ENCODE peak calls at places on chromosomes 3 and 15, in seven cellular contexts. Y is HepG2; E is K562; J is WERI-Rb-1; O is SJSA1; H is sigmoid colon; L is CD8-positive, alpha-beta T cell. F is an unnamed sample.
A peak's percentile ranks its signal among the peaks of the same experiment; 100 is the strongest.

GRCh38 chr3:27681249-27681748 is 40.8 kb downstream of the EOMES start:
- DNase-seq in O (no peak), Y (peak; percentile 74), H (no peak), E (peak; percentile 28), L (peak; percentile 31), J (peak; percentile 16), F (no peak)

GRCh38 chr3:11288021-11288491 is 15.9 kb downstream of the ATG7 start:
- DNase-seq in J (no peak), Y (no peak), H (no peak), L (no peak), E (no peak), O (no peak), F (no peak)

GRCh38 chr3:51388286-51389029 is 2.6 kb upstream of the RBM15B start:
- DNase-seq in L (no peak), E (no peak), H (no peak), O (no peak), J (no peak), Y (peak; percentile 45), F (no peak)

GRCh38 chr15:47427463-47427862 is 289.8 kb upstream of the SEMA6D start:
- DNase-seq in H (no peak), Y (peak; percentile 70), E (no peak), J (no peak), O (no peak), L (no peak), F (no peak)

GRCh38 chr3:120067090-120067489 is 27.2 kb downstream of the GSK3B start:
- DNase-seq in J (no peak), H (no peak), O (no peak), L (no peak), Y (no peak), E (no peak), F (no peak)

GRCh38 chr3:174438501-174439156 is 420.5 kb upstream of the NAALADL2 start:
- DNase-seq in J (no peak), L (no peak), H (no peak), O (no peak), Y (no peak), E (no peak), F (no peak)

GRCh38 chr3:8983591-8983990 is 20.3 kb upstream of the RAD18 start:
- DNase-seq in E (no peak), O (no peak), L (no peak), J (no peak), Y (no peak), H (no peak), F (no peak)

GRCh38 chr3:185069023-185069422 is 83.8 kb downstream of the C3orf70 start:
- DNase-seq in L (no peak), H (no peak), E (no peak), Y (no peak), O (no peak), J (no peak), F (no peak)

GRCh38 chr3:179069762-179070390 is 1.7 kb downstream of the ZMAT3 start:
- DNase-seq in O (no peak), L (no peak), J (no peak), H (no peak), Y (no peak), E (no peak), F (no peak)

GRCh38 chr3:124778061-124778460 is 47.8 kb downstream of the UMPS start:
- DNase-seq in H (no peak), L (no peak), Y (no peak), O (no peak), J (no peak), E (no peak), F (no peak)

GRCh38 chr15:96123630-96124187 is 206.8 kb upstream of the NR2F2 start:
- DNase-seq in J (no peak), Y (no peak), L (no peak), O (no peak), E (no peak), H (no peak), F (no peak)

GRCh38 chr3:124306665-124307064 is 314.7 kb upstream of the ROPN1 start:
- DNase-seq in E (no peak), Y (no peak), O (no peak), L (no peak), H (no peak), J (no peak), F (no peak)

GRCh38 chr3:29503969-29504368 is 223.1 kb downstream of the RBMS3 start:
- DNase-seq in H (peak; percentile 80), E (no peak), O (no peak), J (no peak), L (no peak), Y (no peak), F (no peak)

GRCh38 chr3:52109556-52110380 is 44.5 kb downstream of the POC1A start:
- DNase-seq in E (no peak), J (no peak), L (no peak), O (no peak), H (peak; percentile 32), Y (no peak), F (no peak)

GRCh38 chr15:48072941-48073340 is 47.8 kb upstream of the SLC24A5 start:
- DNase-seq in H (no peak), J (no peak), O (no peak), L (no peak), E (no peak), Y (no peak), F (no peak)

GRCh38 chr3:159830523-159831151 is 158.0 kb upstream of the IL12A start:
- DNase-seq in O (no peak), J (no peak), Y (no peak), L (no peak), H (no peak), E (no peak), F (no peak)

GRCh38 chr3:71454513-71455423 is 128.8 kb downstream of the FOXP1 start:
- DNase-seq in L (no peak), H (no peak), O (no peak), Y (no peak), J (no peak), E (no peak), F (no peak)

GRCh38 chr3:135456182-135456790 is 509.2 kb upstream of the PPP2R3A start:
- DNase-seq in H (no peak), O (no peak), J (peak; percentile 85), Y (no peak), E (no peak), L (no peak), F (no peak)

GRCh38 chr3:157127831-157128767 is 31.8 kb downstream of the CCNL1 start:
- DNase-seq in Y (peak; percentile 78), L (peak; percentile 36), E (peak; percentile 27), O (peak; percentile 80), H (peak; percentile 69), J (peak; percentile 37), F (no peak)
- H3K27ac ChIP-seq in Y (peak overlapping the region; percentile 96), L (peak overlapping the region; percentile 71), E (peak overlapping the region; percentile 14), O (peak overlapping the region; percentile 87), H (peak overlapping the region; percentile 80), J (no peak overlapping the region), F (peak overlapping the region; percentile 39)

DNA sequence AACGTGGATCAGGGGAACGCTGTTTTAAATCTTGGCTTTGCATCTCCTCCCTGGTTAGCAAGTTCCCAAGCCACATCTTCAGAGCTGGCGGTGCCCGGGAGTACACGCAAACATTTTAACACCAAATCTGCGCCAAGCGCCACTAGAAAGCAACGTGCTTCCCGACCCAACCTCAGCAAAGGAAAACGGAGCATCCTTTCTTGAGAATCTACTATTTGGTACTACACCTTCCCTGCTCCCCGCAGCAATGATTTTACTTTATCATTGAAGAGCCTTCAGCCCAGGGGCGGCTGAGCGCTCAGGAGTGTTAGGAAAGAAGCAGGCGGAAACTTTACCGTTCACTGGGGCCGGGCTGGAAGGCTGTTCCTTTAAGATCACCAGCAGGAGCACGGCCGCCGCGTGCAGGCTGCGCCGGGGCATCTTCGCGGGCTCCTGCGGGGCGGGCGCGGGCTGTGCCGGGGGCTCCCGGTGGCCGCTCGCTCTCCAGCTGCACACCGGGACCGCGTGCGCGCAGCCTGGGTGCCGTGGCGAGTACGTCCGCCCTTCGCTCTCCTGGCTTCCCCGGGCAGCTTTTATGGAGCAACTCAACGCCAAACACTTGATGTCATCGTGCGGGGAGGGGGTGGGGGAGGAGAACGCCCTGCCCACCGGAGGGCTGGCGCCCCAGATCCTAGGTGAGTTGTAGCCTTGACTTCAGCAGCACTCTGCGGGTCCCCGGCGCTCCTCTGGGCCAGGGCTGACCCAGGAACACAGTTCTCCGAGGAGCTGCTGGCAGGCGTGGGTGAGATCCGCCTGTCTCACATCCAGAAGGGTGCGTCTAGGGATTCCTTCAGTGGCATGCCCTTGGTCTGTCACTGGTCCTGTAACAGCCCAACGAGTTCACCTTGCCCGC is at the start of gene CA12:
- DNase-seq in H (peak; percentile 51), J (no peak), Y (peak; percentile 28), E (no peak), O (peak; percentile 42), L (no peak), F (peak; percentile 14)
- H3K27ac ChIP-seq in H (no peak within 1 kb of the TSS), J (no peak within 1 kb of the TSS), Y (no peak within 1 kb of the TSS), E (no peak within 1 kb of the TSS), O (no peak within 1 kb of the TSS), L (no peak within 1 kb of the TSS), F (no peak within 1 kb of the TSS)

GRCh38 chr15:63056843-63057242 is 14.3 kb downstream of the TPM1 start:
- DNase-seq in J (no peak), L (no peak), E (no peak), O (no peak), H (peak; percentile 94), Y (no peak), F (no peak)
- H3K27ac ChIP-seq in J (no peak overlapping the region), L (no peak overlapping the region), E (no peak overlapping the region), O (no peak overlapping the region), H (peak overlapping the region; percentile 99), Y (no peak overlapping the region), F (no peak overlapping the region)

DNA sequence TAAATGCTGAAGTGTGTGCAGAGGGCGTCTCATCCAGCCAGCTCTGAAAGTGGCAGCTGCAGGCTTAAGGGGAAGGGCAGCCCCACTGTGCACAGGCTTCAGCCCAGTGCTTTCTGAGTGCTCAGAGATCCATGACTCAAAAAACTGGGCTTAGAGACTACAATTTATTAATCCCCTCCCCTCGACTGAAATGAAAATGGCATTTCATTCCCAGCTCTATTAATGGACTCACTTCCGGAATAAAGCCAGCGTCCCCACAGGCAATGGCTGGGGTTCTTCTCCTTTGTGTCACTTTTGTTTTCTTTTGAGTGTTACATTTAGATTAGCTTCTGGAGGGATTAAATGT is 55.5 kb upstream of the PLXNA1 start:
- DNase-seq in Y (no peak), J (peak; percentile 55), E (no peak), O (no peak), L (no peak), H (peak; percentile 27), F (no peak)
- H3K27ac ChIP-seq in Y (no peak overlapping the region), J (no peak overlapping the region), E (no peak overlapping the region), O (peak overlapping the region; percentile 64), L (no peak overlapping the region), H (peak overlapping the region; percentile 33), F (no peak overlapping the region)

DNA sequence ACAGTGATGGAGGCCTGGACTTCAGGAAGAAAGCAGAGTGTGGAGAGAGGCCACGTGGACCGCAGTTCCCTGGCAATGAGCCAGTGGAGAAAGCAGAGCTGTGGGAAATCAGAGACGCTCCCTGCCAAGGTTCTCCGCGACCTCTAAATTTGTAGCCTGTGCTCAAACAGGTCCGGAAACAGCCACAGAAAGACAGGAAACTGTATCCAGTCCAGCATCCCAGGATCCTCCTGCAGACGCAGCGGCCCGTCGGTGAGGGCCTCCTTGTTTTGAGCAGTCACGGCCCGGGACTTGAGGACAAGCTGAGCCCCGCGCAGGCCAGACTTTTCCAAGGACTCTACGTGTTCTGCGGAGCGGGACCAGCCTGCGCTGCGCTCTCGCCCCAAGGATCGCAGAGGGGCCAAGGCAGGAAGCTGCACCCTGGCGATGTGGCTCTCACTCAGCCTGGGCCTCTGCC is 22.3 kb downstream of the RPSA start:
- DNase-seq in H (no peak), E (no peak), J (no peak), O (no peak), Y (no peak), L (no peak), F (no peak)
- H3K27ac ChIP-seq in H (no peak overlapping the region), E (no peak overlapping the region), J (no peak overlapping the region), O (no peak overlapping the region), Y (no peak overlapping the region), L (no peak overlapping the region), F (no peak overlapping the region)

F was measured in substantia nigra.